ENCODE peak calls at places on chromosomes 12 and 14, in nine cellular contexts. D is PC-9, E is amniotic epithelial cell, A is T-helper 1 cell, J is iris pigment epithelial cell, I is fibroblast of pulmonary artery, V is adipocyte, B is HS-5, F is amygdala. P is an unnamed sample.

GRCh38 chr12:11765817-11766794 is 116.6 kb downstream of the ETV6 start:
- DNase-seq in D (no peak), E (peak; percentile 87), A (no peak), J (peak; percentile 80), I (peak; percentile 93), V (peak; percentile 79), B (peak; percentile 9), F (no peak), P (no peak)

GRCh38 chr12:116773276-116773731 is 35.2 kb downstream of the RNFT2 start:
- DNase-seq in D (no peak), E (peak; percentile 13), A (no peak), J (peak; percentile 13), I (no peak), V (no peak), B (no peak), F (no peak), P (no peak)

GRCh38 chr12:53750812-53751335 is 905 bp downstream of the CISTR start:
- DNase-seq in D (no peak), E (no peak), A (no peak), J (no peak), I (peak; percentile 24), V (peak; percentile 37), B (no peak), F (no peak), P (no peak)

GRCh38 chr12:113271853-113272561 is 50.7 kb downstream of the TPCN1 start:
- DNase-seq in D (no peak), E (peak; percentile 88), A (no peak), J (peak; percentile 84), I (peak; percentile 93), V (peak; percentile 94), B (peak; percentile 31), F (no peak), P (no peak)

GRCh38 chr14:34013714-34014055 is 62.8 kb upstream of the EGLN3 start:
- DNase-seq in D (no peak), E (no peak), A (no peak), J (no peak), I (no peak), V (no peak), B (no peak), F (no peak), P (no peak)

GRCh38 chr14:56185991-56186390 is 67.8 kb downstream of the PELI2 start:
- DNase-seq in D (no peak), E (no peak), A (no peak), J (no peak), I (no peak), V (no peak), B (no peak), F (no peak), P (no peak)

GRCh38 chr12:59113831-59114273 is 193.5 kb upstream of the LRIG3 start:
- DNase-seq in D (peak; percentile 51), E (peak; percentile 75), A (no peak), J (peak; percentile 82), I (peak; percentile 88), V (peak; percentile 95), B (peak; percentile 32), F (no peak), P (no peak)

GRCh38 chr12:120257041-120257821 is 8.3 kb downstream of the PXN start:
- DNase-seq in D (no peak), E (peak; percentile 80), A (no peak), J (peak; percentile 93), I (peak; percentile 98), V (peak; percentile 92), B (peak; percentile 86), F (no peak), P (no peak)

GRCh38 chr12:105092336-105092735 is 8.1 kb upstream of the ALDH1L2 start:
- DNase-seq in D (peak; percentile 56), E (no peak), A (no peak), J (no peak), I (no peak), V (no peak), B (no peak), F (no peak), P (no peak)

GRCh38 chr14:77123381-77124344 is 17.9 kb downstream of the ZDHHC22 start:
- DNase-seq in D (peak; percentile 99), E (no peak), A (no peak), J (no peak), I (peak; percentile 10), V (no peak), B (no peak), F (peak; percentile 17), P (no peak)

GRCh38 chr12:111409403-111410228 is 3.9 kb downstream of the SH2B3 start:
- DNase-seq in D (peak; percentile 68), E (peak; percentile 35), A (no peak), J (peak; percentile 55), I (peak; percentile 78), V (peak; percentile 79), B (no peak), F (no peak), P (no peak)

GRCh38 chr12:121786441-121786825 is 7.1 kb downstream of the RHOF start:
- DNase-seq in D (peak; percentile 98), E (peak; percentile 87), A (no peak), J (peak; percentile 84), I (peak; percentile 89), V (peak; percentile 75), B (peak; percentile 92), F (no peak), P (peak; percentile 12)

GRCh38 chr12:95943231-95943842 is at the start of gene AMDHD1:
- DNase-seq in D (peak; percentile 36), E (peak; percentile 45), A (peak; percentile 33), J (peak; percentile 51), I (peak; percentile 40), V (peak; percentile 77), B (no peak), F (no peak), P (peak; percentile 39)

GRCh38 chr12:92506460-92506859 is 196.3 kb upstream of the PLEKHG7 start:
- DNase-seq in D (no peak), E (no peak), A (no peak), J (no peak), I (no peak), V (peak; percentile 5), B (no peak), F (no peak), P (no peak)

GRCh38 chr12:54549774-54550451 is 512 bp downstream of the PDE1B start:
- DNase-seq in D (no peak), E (peak; percentile 7), A (no peak), J (no peak), I (no peak), V (peak; percentile 11), B (peak; percentile 8), F (no peak), P (no peak)

GRCh38 chr12:52581066-52581465 is 7.4 kb upstream of the KRT74 start:
- DNase-seq in D (no peak), E (no peak), A (no peak), J (no peak), I (no peak), V (no peak), B (no peak), F (no peak), P (no peak)

GRCh38 chr12:99767809-99768208 is 120.3 kb downstream of the GARIN6 start:
- DNase-seq in D (no peak), E (peak; percentile 10), A (no peak), J (peak; percentile 35), I (peak; percentile 37), V (peak; percentile 79), B (peak; percentile 0), F (no peak), P (no peak)

GRCh38 chr14:74959596-74960180 is 4.3 kb upstream of the PGF start:
- DNase-seq in D (no peak), E (no peak), A (no peak), J (no peak), I (no peak), V (no peak), B (no peak), F (no peak), P (no peak)

GRCh38 chr12:712172-712863 is 40.1 kb upstream of the WNK1 start:
- DNase-seq in D (peak; percentile 69), E (no peak), A (no peak), J (peak; percentile 47), I (no peak), V (peak; percentile 19), B (no peak), F (no peak), P (no peak)

GRCh38 chr12:8065991-8066594 is at the start of gene C3AR1:
- DNase-seq in D (no peak), E (peak; percentile 83), A (peak; percentile 40), J (peak; percentile 89), I (peak; percentile 72), V (peak; percentile 61), B (no peak), F (no peak), P (no peak)

GRCh38 chr14:90698379-90698869 is 117.8 kb downstream of the TTC7B start:
- DNase-seq in D (no peak), E (peak; percentile 85), A (no peak), J (peak; percentile 62), I (peak; percentile 74), V (peak; percentile 68), B (no peak), F (peak; percentile 35), P (no peak)

GRCh38 chr12:89949457-89950195 is 241.0 kb upstream of the ATP2B1 start:
- DNase-seq in D (peak; percentile 77), E (peak; percentile 79), A (peak; percentile 51), J (peak; percentile 86), I (peak; percentile 92), V (peak; percentile 72), B (peak; percentile 49), F (no peak), P (peak; percentile 13)

GRCh38 chr12:120498870-120499515 is 3.1 kb downstream of the DYNLL1 start:
- DNase-seq in D (no peak), E (no peak), A (no peak), J (no peak), I (no peak), V (no peak), B (no peak), F (no peak), P (no peak)

GRCh38 chr14:103057028-103057371 is 349 bp downstream of the CDC42BPB start:
- DNase-seq in D (no peak), E (peak; percentile 15), A (no peak), J (peak; percentile 44), I (peak; percentile 22), V (no peak), B (no peak), F (no peak), P (no peak)

GRCh38 chr14:66824251-66824650 is 316.3 kb downstream of the GPHN start:
- DNase-seq in D (no peak), E (no peak), A (no peak), J (no peak), I (no peak), V (no peak), B (no peak), F (no peak), P (no peak)

GRCh38 chr12:89389755-89390661 is 37.7 kb upstream of the DUSP6 start:
- DNase-seq in D (no peak), E (peak; percentile 97), A (no peak), J (peak; percentile 75), I (peak; percentile 87), V (peak; percentile 14), B (no peak), F (no peak), P (no peak)

GRCh38 chr12:69676257-69677012 is 22.7 kb downstream of the BEST3 start:
- DNase-seq in D (no peak), E (peak; percentile 52), A (no peak), J (peak; percentile 38), I (no peak), V (no peak), B (no peak), F (no peak), P (no peak)

GRCh38 chr12:111150476-111150875 is 218.4 kb downstream of the PHETA1 start:
- DNase-seq in D (no peak), E (no peak), A (no peak), J (no peak), I (no peak), V (no peak), B (no peak), F (no peak), P (no peak)

GRCh38 chr14:77859934-77860570 is 60.1 kb downstream of the ADCK1 start:
- DNase-seq in D (no peak), E (no peak), A (no peak), J (no peak), I (no peak), V (no peak), B (no peak), F (no peak), P (no peak)

GRCh38 chr12:50401383-50402155 is 884 bp downstream of the LARP4 start:
- DNase-seq in D (peak; percentile 35), E (peak; percentile 72), A (no peak), J (peak; percentile 77), I (peak; percentile 85), V (peak; percentile 87), B (no peak), F (no peak), P (no peak)

GRCh38 chr14:102183922-102184677 is 44.4 kb downstream of the WDR20 start:
- DNase-seq in D (no peak), E (no peak), A (no peak), J (no peak), I (no peak), V (no peak), B (no peak), F (no peak), P (no peak)

P was measured in effector CD8-positive, alpha-beta T cell.